ENCODE peak calls at places on chromosomes 1 and 21, in ten cellular contexts. Y is fibroblast of mammary gland, W is kidney, Z is stomach, H is neural progenitor cell, F is cardiac fibroblast, R is tibial nerve, J is fibroblast of lung, I is A549, K is NB4. B is an unnamed sample.

GRCh38 chr1:155598842-155599331 is 11.1 kb upstream of the MSTO1 start:
- DNase-seq in H (peak), Y (peak), R (no peak), W (no peak), Z (no peak), K (no peak), J (peak), I (no peak), F (peak), B (no peak)

GRCh38 chr1:153796786-153797659 is 21.8 kb downstream of the SLC27A3 start:
- DNase-seq in F (peak), J (peak), R (peak), I (peak), K (peak), Y (peak), H (peak), Z (peak), W (no peak), B (peak)

GRCh38 chr1:234842726-234843641 is 233.0 kb upstream of the IRF2BP2 start:
- DNase-seq in I (no peak), Z (no peak), W (peak), K (peak), R (no peak), J (no peak), H (no peak), F (peak), Y (no peak), B (no peak)

GRCh38 chr1:92567211-92567868 is 80.6 kb upstream of the GFI1 start:
- DNase-seq in J (peak), R (no peak), K (peak), F (peak), I (no peak), Y (peak), H (no peak), W (no peak), Z (no peak), B (no peak)

GRCh38 chr1:25889470-25889869 is 14.0 kb upstream of the PAQR7 start:
- DNase-seq in W (peak), Y (peak), J (peak), H (peak), F (no peak), K (no peak), Z (no peak), I (peak), R (no peak), B (no peak)

GRCh38 chr21:42309753-42310213 is 5.4 kb downstream of the TFF3 start:
- DNase-seq in F (peak), Y (peak), Z (peak), W (peak), J (peak), R (no peak), H (peak), I (peak), K (peak), B (peak)

GRCh38 chr1:41118645-41119044 is 97.1 kb upstream of the SLFNL1 start:
- DNase-seq in R (no peak), H (no peak), W (no peak), Z (no peak), F (no peak), I (no peak), K (no peak), J (no peak), Y (no peak), B (no peak)

GRCh38 chr1:54969879-54970278 is 10.5 kb upstream of the TMEM61 start:
- DNase-seq in I (no peak), H (no peak), K (no peak), R (no peak), Z (no peak), F (no peak), J (no peak), Y (no peak), W (peak), B (no peak)

GRCh38 chr1:58149266-58149812 is 397.2 kb downstream of the OMA1 start:
- DNase-seq in F (no peak), R (no peak), Y (no peak), K (no peak), W (no peak), Z (no peak), J (no peak), H (no peak), I (no peak), B (no peak)

GRCh38 chr1:159071970-159072582 is 4.5 kb downstream of the AIM2 start:
- DNase-seq in H (peak), Y (peak), F (peak), K (peak), W (no peak), J (peak), R (no peak), Z (no peak), I (peak), B (peak)

GRCh38 chr1:159076438-159076752 is 171 bp downstream of the AIM2 start:
- DNase-seq in F (no peak), R (no peak), K (no peak), Y (no peak), W (no peak), Z (no peak), J (no peak), H (no peak), I (no peak), B (no peak)

GRCh38 chr1:159076753-159077656 is at the start of gene AIM2:
- DNase-seq in R (no peak), H (no peak), F (no peak), Y (peak), K (peak), J (no peak), I (no peak), W (no peak), Z (peak), B (peak)

GRCh38 chr1:159079518-159079917 is 3.0 kb upstream of the AIM2 start:
- DNase-seq in W (no peak), Z (no peak), R (no peak), H (no peak), J (no peak), F (no peak), K (no peak), I (no peak), Y (no peak), B (no peak)

DNA sequence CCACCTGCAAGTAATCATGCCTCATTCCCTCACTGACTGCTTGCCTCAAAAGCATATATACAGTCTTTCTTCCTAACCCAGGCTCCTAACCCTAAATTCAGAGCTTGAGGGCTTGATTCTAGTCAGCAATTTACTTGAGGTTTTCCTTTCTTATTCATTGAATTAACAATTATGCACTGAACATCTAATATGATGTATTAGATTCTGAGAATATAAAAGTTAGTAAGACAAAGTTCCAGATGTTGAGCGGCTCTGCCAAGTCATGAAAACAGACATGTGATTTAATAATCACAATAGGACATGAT is 1.0 kb upstream of the AIM2 start:
- DNase-seq in W (no peak), J (no peak), F (no peak), I (no peak), R (no peak), Z (no peak), K (no peak), Y (no peak), H (no peak), B (no peak)
- H3K4me3 ChIP-seq in W (no peak), J (no peak), F (no peak), I (no peak), R (no peak), Z (no peak), K (peak), Y (no peak), H (no peak), B (no peak)

GRCh38 chr1:170068923-170069322 is 5.6 kb downstream of the KIFAP3 start:
- DNase-seq in F (no peak), R (no peak), W (no peak), Y (no peak), K (no peak), I (no peak), H (no peak), J (no peak), Z (no peak), B (no peak)

GRCh38 chr1:170063109-170063826 is 11.2 kb downstream of the KIFAP3 start:
- DNase-seq in K (no peak), I (peak), J (peak), Z (no peak), R (no peak), F (no peak), H (no peak), Y (peak), W (no peak), B (no peak)

GRCh38 chr1:170071378-170071777 is 3.1 kb downstream of the KIFAP3 start:
- DNase-seq in W (no peak), Y (no peak), R (no peak), F (no peak), J (no peak), H (no peak), Z (no peak), K (peak), I (no peak), B (no peak)

GRCh38 chr1:170067253-170067819 is 7.2 kb downstream of the KIFAP3 start:
- DNase-seq in Z (no peak), H (no peak), I (no peak), W (no peak), F (peak), Y (no peak), R (no peak), J (no peak), K (no peak), B (no peak)
- TF ChIP-seq CTCF in Z (no peak), H (no peak), I (no peak), W (no peak), F (no peak), Y (no peak), R (no peak), J (no peak), K (no peak), B (peak)

DNA sequence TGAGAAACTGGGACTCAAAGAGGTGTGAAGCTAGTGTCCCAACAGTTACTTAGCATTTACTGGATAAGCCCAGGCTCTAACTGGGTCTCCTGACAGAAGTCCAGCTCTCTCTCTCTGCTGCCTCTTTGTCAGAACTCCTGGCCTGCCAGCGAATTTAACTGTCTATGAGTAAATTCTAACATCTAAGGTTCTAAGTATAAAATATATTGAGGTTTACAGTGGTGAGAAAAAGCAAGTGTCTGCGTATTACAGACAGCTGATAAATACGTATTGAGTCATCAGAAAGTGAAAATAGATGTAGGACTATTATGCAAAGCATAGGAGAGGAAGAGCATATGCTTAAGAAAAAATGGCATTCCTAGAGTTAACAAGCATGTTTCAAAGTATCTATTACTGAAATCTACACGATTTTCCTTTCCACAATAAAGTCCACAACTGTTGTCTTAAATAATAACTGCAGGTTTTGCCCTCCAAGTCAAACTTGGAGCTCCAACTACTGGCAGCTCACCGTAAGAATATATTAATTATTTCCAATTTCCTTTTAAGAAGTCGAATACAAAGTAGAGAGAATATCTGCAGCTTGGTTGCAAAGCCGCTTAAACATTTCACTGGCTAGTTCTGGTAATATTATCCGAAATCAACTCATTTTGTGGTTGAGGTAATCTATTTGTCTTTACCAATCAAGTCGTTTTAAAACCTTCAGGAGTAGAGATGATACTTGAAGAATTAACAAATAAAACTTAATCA is 1.4 kb upstream of the RGS2 start:
- DNase-seq in I (peak), J (peak), H (no peak), W (no peak), Z (no peak), K (peak), Y (peak), F (peak), R (no peak), B (peak)
- H3K4me3 ChIP-seq in I (peak), J (peak), H (no peak), W (peak), Z (peak), K (no peak), Y (peak), F (no peak), R (peak), B (peak)

GRCh38 chr1:173082913-173083312 is 32.2 kb upstream of the TNFSF18 start:
- DNase-seq in K (no peak), J (no peak), H (no peak), I (no peak), Z (no peak), R (no peak), W (no peak), F (no peak), Y (no peak), B (no peak)
- TF ChIP-seq CTCF in K (no peak), J (no peak), H (no peak), I (no peak), Z (no peak), R (no peak), W (no peak), F (no peak), Y (no peak), B (no peak)

B was measured in A673.